ENCODE peak calls at places on chromosomes 1 and 21, in five cellular contexts. A, M, Z, G and O are unnamed samples.

GRCh38 chr21:26449161-26449560 is 123.9 kb downstream of the CYYR1 start:
- DNase-seq in A (no peak), M (no peak), Z (no peak), G (no peak), O (no peak)

GRCh38 chr1:96978867-96979266 is 257.3 kb downstream of the PTBP2 start:
- DNase-seq in A (no peak), M (no peak), Z (no peak), G (no peak), O (no peak)

GRCh38 chr1:26361605-26362122 is 7.7 kb upstream of the CRYBG2 start:
- DNase-seq in A (no peak), M (no peak), Z (no peak), G (no peak), O (no peak)

GRCh38 chr1:231626951-231627614 is 493 bp downstream of the DISC1 start:
- DNase-seq in A (no peak), M (no peak), Z (peak; percentile 52), G (no peak), O (no peak)

GRCh38 chr1:14955402-14955801 is 198.1 kb upstream of the TMEM51 start:
- DNase-seq in A (no peak), M (no peak), Z (peak; percentile 48), G (no peak), O (no peak)

GRCh38 chr1:58791106-58791505 is 7.3 kb upstream of the JUN start:
- DNase-seq in A (no peak), M (no peak), Z (no peak), G (no peak), O (no peak)

GRCh38 chr1:163440090-163440489 is 118.3 kb downstream of the NUF2 start:
- DNase-seq in A (no peak), M (no peak), Z (no peak), G (no peak), O (no peak)

GRCh38 chr1:65420590-65421340 is at the start of the genes LEPR and LEPROT:
- DNase-seq in A (no peak), M (no peak), Z (no peak), G (no peak), O (no peak)

GRCh38 chr1:76470166-76470565 is 395.6 kb downstream of the ST6GALNAC3 start:
- DNase-seq in A (no peak), M (no peak), Z (no peak), G (no peak), O (no peak)

GRCh38 chr1:51878616-51879336 is at the start of gene NRDC:
- DNase-seq in A (peak; percentile 100), M (peak; percentile 93), Z (peak; percentile 99), G (peak; percentile 91), O (peak; percentile 64)

GRCh38 chr1:67803380-67804279 is 29.6 kb downstream of the GNG12 start:
- DNase-seq in A (no peak), M (no peak), Z (no peak), G (no peak), O (no peak)

GRCh38 chr1:65339866-65340483 is 30.6 kb downstream of the DNAJC6 start:
- DNase-seq in A (no peak), M (no peak), Z (peak; percentile 69), G (no peak), O (no peak)

GRCh38 chr1:66311628-66312027 is 222.3 kb upstream of the SGIP1 start:
- DNase-seq in A (no peak), M (no peak), Z (no peak), G (no peak), O (no peak)

GRCh38 chr1:61973100-61973837 is 221.4 kb upstream of the L1TD1 start:
- DNase-seq in A (no peak), M (no peak), Z (no peak), G (no peak), O (no peak)

GRCh38 chr1:11685210-11685752 is 4.3 kb upstream of the MAD2L2 start:
- DNase-seq in A (no peak), M (no peak), Z (no peak), G (no peak), O (no peak)